ENCODE peak calls at places on chromosomes 12 and 14, in eight cellular contexts. N is HFF-Myc; S is effector memory CD4-positive, alpha-beta T cell; B is right cardiac atrium; D is pancreas; O is psoas muscle; F is astrocyte; Z is lower leg skin. Y is an unnamed sample.
A peak's percentile ranks its signal among the peaks of the same experiment; 100 is the strongest.

GRCh38 chr12:46387697-46388096 is 15.1 kb upstream of the SLC38A2 start:
- DNase-seq in N (no peak), S (no peak), B (no peak), D (no peak), O (no peak), F (no peak), Z (no peak), Y (peak; percentile 71)

GRCh38 chr14:92105073-92105844 is 1.1 kb downstream of the ATXN3 start:
- DNase-seq in N (no peak), S (no peak), B (no peak), D (no peak), O (no peak), F (peak; percentile 20), Z (no peak), Y (no peak)

GRCh38 chr12:44225128-44225527 is 389.2 kb downstream of the TMEM117 start:
- DNase-seq in N (no peak), S (no peak), B (no peak), D (no peak), O (no peak), F (no peak), Z (no peak), Y (no peak)

GRCh38 chr12:43444940-43445564 is 107.0 kb downstream of the ADAMTS20 start:
- DNase-seq in N (peak; percentile 49), S (no peak), B (no peak), D (peak; percentile 20), O (no peak), F (peak; percentile 32), Z (peak; percentile 19), Y (no peak)

GRCh38 chr14:21058903-21059302 is 1.3 kb downstream of the RNASE8 start:
- DNase-seq in N (no peak), S (no peak), B (no peak), D (no peak), O (no peak), F (no peak), Z (no peak), Y (no peak)

GRCh38 chr14:77459072-77459723 is 1.3 kb downstream of the AHSA1 start:
- DNase-seq in N (peak; percentile 45), S (peak; percentile 23), B (no peak), D (peak; percentile 37), O (peak; percentile 28), F (peak; percentile 39), Z (peak; percentile 50), Y (peak; percentile 78)

GRCh38 chr12:68259318-68259940 is 6.0 kb upstream of the IL22 start:
- DNase-seq in N (no peak), S (no peak), B (no peak), D (no peak), O (no peak), F (peak; percentile 95), Z (no peak), Y (no peak)

GRCh38 chr14:26863736-26864135 is 265.9 kb upstream of the NOVA1 start:
- DNase-seq in N (no peak), S (no peak), B (no peak), D (no peak), O (no peak), F (peak; percentile 66), Z (no peak), Y (no peak)

GRCh38 chr12:93514853-93515252 is 47.5 kb downstream of the MRPL42 start:
- DNase-seq in N (peak; percentile 17), S (no peak), B (no peak), D (no peak), O (no peak), F (peak; percentile 77), Z (no peak), Y (no peak)

GRCh38 chr12:85626031-85626781 is 210.0 kb downstream of the RASSF9 start:
- DNase-seq in N (peak; percentile 50), S (no peak), B (no peak), D (no peak), O (no peak), F (peak; percentile 88), Z (no peak), Y (no peak)

GRCh38 chr14:91866061-91866460 is 1.3 kb downstream of the TC2N start:
- DNase-seq in N (no peak), S (no peak), B (no peak), D (no peak), O (no peak), F (peak; percentile 75), Z (no peak), Y (no peak)

GRCh38 chr14:101815994-101816393 is 54.5 kb downstream of the PPP2R5C start:
- DNase-seq in N (no peak), S (no peak), B (no peak), D (no peak), O (no peak), F (no peak), Z (no peak), Y (no peak)

GRCh38 chr12:49059063-49059384 is 1.6 kb downstream of the KMT2D start:
- DNase-seq in N (no peak), S (no peak), B (no peak), D (no peak), O (no peak), F (no peak), Z (no peak), Y (no peak)
- H3K4me3 ChIP-seq in N (peak overlapping the region; percentile 92), S (peak overlapping the region; percentile 98), B (peak overlapping the region; percentile 96), D (peak overlapping the region; percentile 99), O (peak overlapping the region; percentile 99), F (peak overlapping the region; percentile 92), Z (peak overlapping the region; percentile 96), Y (peak overlapping the region; percentile 100)

GRCh38 chr12:116454950-116455447 is 104.2 kb upstream of the MAP1LC3B2 start:
- DNase-seq in N (peak; percentile 72), S (no peak), B (no peak), D (no peak), O (no peak), F (peak; percentile 92), Z (no peak), Y (no peak)
- H3K4me3 ChIP-seq in N (peak overlapping the region; percentile 25), S (no peak overlapping the region), B (no peak overlapping the region), D (no peak overlapping the region), O (no peak overlapping the region), F (peak overlapping the region; percentile 45), Z (no peak overlapping the region), Y (no peak overlapping the region)

GRCh38 chr12:108693781-108694180 is 37.5 kb downstream of the CORO1C start:
- DNase-seq in N (no peak), S (no peak), B (no peak), D (no peak), O (no peak), F (no peak), Z (no peak), Y (no peak)

GRCh38 chr12:108690799-108691153 is 40.5 kb downstream of the CORO1C start:
- DNase-seq in N (no peak), S (no peak), B (no peak), D (no peak), O (no peak), F (no peak), Z (no peak), Y (no peak)

GRCh38 chr12:108691154-108691994 is 39.9 kb downstream of the CORO1C start:
- DNase-seq in N (peak; percentile 99), S (peak; percentile 47), B (peak; percentile 96), D (peak; percentile 75), O (peak; percentile 95), F (peak; percentile 99), Z (peak; percentile 97), Y (peak; percentile 79)

GRCh38 chr12:108693186-108693585 is 38.1 kb downstream of the CORO1C start:
- DNase-seq in N (no peak), S (no peak), B (no peak), D (no peak), O (no peak), F (no peak), Z (no peak), Y (no peak)

GRCh38 chr12:108691995-108692808 is 39.1 kb downstream of the CORO1C start:
- DNase-seq in N (no peak), S (no peak), B (no peak), D (no peak), O (peak; percentile 41), F (peak; percentile 37), Z (peak; percentile 56), Y (peak; percentile 41)
- H3K4me3 ChIP-seq in N (peak overlapping the region; percentile 16), S (no peak overlapping the region), B (no peak overlapping the region), D (no peak overlapping the region), O (peak overlapping the region; percentile 55), F (no peak overlapping the region), Z (no peak overlapping the region), Y (no peak overlapping the region)

DNA sequence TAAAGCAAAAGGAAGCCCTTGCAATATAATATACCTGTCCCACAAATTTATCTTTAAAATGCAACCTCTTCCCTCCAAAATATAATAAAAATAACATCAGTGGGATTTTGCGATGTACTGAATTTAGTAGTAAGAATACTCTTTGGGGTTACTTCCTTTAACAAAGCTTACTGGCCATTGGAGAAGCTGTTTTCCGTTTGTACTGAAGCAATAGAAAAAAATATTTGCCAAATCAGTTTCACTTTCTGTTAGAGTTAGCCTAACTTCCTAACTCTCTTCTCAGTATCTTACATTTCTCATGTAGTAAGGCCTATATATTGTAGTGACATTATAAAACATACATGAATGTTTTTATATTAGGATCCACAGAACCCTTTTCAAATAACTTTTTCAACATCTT is 3.7 kb downstream of the MAX start:
- DNase-seq in N (no peak), S (no peak), B (no peak), D (no peak), O (no peak), F (no peak), Z (no peak), Y (no peak)
- H3K4me3 ChIP-seq in N (no peak overlapping the region), S (peak overlapping the region; percentile 19), B (peak overlapping the region; percentile 11), D (no peak overlapping the region), O (peak overlapping the region; percentile 94), F (no peak overlapping the region), Z (no peak overlapping the region), Y (peak overlapping the region; percentile 15)

GRCh38 chr12:49963976-49964815 is 2.5 kb downstream of the AQP5 start:
- DNase-seq in N (no peak), S (no peak), B (no peak), D (no peak), O (no peak), F (no peak), Z (no peak), Y (no peak)

GRCh38 chr12:49962861-49963765 is 1.4 kb downstream of the AQP5 start:
- DNase-seq in N (no peak), S (no peak), B (peak; percentile 91), D (peak; percentile 85), O (peak; percentile 56), F (no peak), Z (no peak), Y (no peak)

GRCh38 chr12:49960474-49961110 is 1.1 kb upstream of the AQP5 start:
- DNase-seq in N (no peak), S (no peak), B (no peak), D (no peak), O (no peak), F (no peak), Z (no peak), Y (no peak)

GRCh38 chr12:49961111-49961922 is at the start of gene AQP5:
- DNase-seq in N (no peak), S (no peak), B (peak; percentile 76), D (no peak), O (no peak), F (no peak), Z (no peak), Y (no peak)

DNA sequence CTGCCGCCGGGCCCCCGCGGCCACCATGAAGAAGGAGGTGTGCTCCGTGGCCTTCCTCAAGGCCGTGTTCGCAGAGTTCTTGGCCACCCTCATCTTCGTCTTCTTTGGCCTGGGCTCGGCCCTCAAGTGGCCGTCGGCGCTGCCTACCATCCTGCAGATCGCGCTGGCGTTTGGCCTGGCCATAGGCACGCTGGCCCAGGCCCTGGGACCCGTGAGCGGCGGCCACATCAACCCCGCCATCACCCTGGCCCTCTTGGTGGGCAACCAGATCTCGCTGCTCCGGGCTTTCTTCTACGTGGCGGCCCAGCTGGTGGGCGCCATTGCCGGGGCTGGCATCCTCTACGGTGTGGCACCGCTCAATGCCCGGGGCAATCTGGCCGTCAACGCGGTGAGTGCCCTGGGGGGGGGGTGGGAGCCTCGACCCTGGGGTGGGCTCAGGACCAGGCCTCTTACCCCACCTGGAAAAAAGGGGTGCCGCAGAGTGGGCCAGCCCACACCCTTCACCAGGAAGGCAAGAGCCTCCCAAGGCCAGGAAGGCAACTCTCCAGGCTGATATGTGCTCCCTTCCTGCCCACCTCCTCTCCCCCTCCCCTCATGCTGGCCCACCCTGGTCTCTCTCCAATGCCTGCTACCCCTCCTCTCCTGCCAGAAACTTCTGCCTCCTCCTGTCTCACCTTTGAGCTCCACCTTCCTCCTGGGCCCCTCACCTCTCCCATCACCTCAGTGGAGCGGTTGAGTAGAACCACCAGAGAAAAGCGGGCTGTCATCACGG is 507 bp downstream of the AQP5 start:
- DNase-seq in N (no peak), S (no peak), B (peak; percentile 68), D (no peak), O (no peak), F (no peak), Z (no peak), Y (no peak)
- H3K4me3 ChIP-seq in N (no peak overlapping the region), S (no peak overlapping the region), B (no peak overlapping the region), D (no peak overlapping the region), O (no peak overlapping the region), F (no peak overlapping the region), Z (no peak overlapping the region), Y (no peak overlapping the region)